ENCODE peak calls at places on chromosomes 13 and 19, in five cellular contexts. D is AG10803, U is AG09309, P is PC-3, J is neural progenitor cell. I is an unnamed sample.

GRCh38 chr13:77779461-77780272 is 82.2 kb downstream of the SLAIN1 start:
- DNase-seq in D (peak), U (peak), P (peak), J (peak), I (peak)

GRCh38 chr19:38429055-38429810 is 3.2 kb upstream of the RASGRP4 start:
- DNase-seq in D (no peak), U (no peak), P (no peak), J (no peak), I (no peak)

GRCh38 chr19:33465834-33466233 is 55.8 kb downstream of the PEPD start:
- DNase-seq in D (no peak), U (no peak), P (no peak), J (no peak), I (no peak)

GRCh38 chr19:51702103-51702753 is 9.1 kb downstream of the SPACA6 start:
- DNase-seq in D (peak), U (no peak), P (peak), J (peak), I (no peak)

GRCh38 chr13:75279834-75280369 is 202.1 kb downstream of the TBC1D4 start:
- DNase-seq in D (no peak), U (no peak), P (no peak), J (no peak), I (no peak)

GRCh38 chr13:66329988-66330429 is 900.1 kb downstream of the PCDH9 start:
- DNase-seq in D (no peak), U (no peak), P (no peak), J (no peak), I (no peak)

GRCh38 chr13:106104281-106104901 is 431.1 kb downstream of the EFNB2 start:
- DNase-seq in D (peak), U (peak), P (peak), J (peak), I (peak)

GRCh38 chr19:35143231-35143715 is at the start of gene FXYD7:
- DNase-seq in D (no peak), U (no peak), P (no peak), J (peak), I (no peak)

GRCh38 chr13:27043013-27043412 is 128.6 kb downstream of the USP12 start:
- DNase-seq in D (peak), U (peak), P (peak), J (no peak), I (peak)

GRCh38 chr13:50951366-50951765 is 41.8 kb downstream of the RNASEH2B start:
- DNase-seq in D (peak), U (no peak), P (no peak), J (no peak), I (peak)

GRCh38 chr19:15419413-15420025 is 731 bp upstream of the AKAP8L start:
- DNase-seq in D (peak), U (no peak), P (peak), J (no peak), I (no peak)

GRCh38 chr13:21674271-21675009 is 3.6 kb downstream of the FGF9 start:
- DNase-seq in D (no peak), U (no peak), P (no peak), J (peak), I (no peak)

GRCh38 chr19:29478578-29479565 is 46.9 kb upstream of the VSTM2B start:
- DNase-seq in D (peak), U (no peak), P (no peak), J (peak), I (no peak)

GRCh38 chr19:13018037-13018914 is 23.0 kb downstream of the NFIX start:
- DNase-seq in D (peak), U (no peak), P (peak), J (peak), I (no peak)

GRCh38 chr19:51698296-51698695 is 5.2 kb downstream of the SPACA6 start:
- DNase-seq in D (peak), U (no peak), P (no peak), J (no peak), I (no peak)

GRCh38 chr13:34863360-34864135 is 78.5 kb upstream of the NBEA start:
- DNase-seq in D (peak), U (peak), P (peak), J (no peak), I (peak)

GRCh38 chr19:19546751-19547162 is 8.7 kb downstream of the CILP2 start:
- DNase-seq in D (no peak), U (no peak), P (no peak), J (no peak), I (no peak)

GRCh38 chr19:18160792-18161690 is 8.1 kb downstream of the PIK3R2 start:
- DNase-seq in D (peak), U (no peak), P (peak), J (peak), I (no peak)

GRCh38 chr19:54462072-54462712 is 1.4 kb downstream of the LENG9 start:
- DNase-seq in D (no peak), U (no peak), P (no peak), J (no peak), I (no peak)

GRCh38 chr19:35155441-35155840 is 906 bp downstream of the FXYD5 start:
- DNase-seq in D (no peak), U (no peak), P (no peak), J (no peak), I (no peak)

GRCh38 chr19:12872941-12873890 is 8.0 kb downstream of the DNASE2 start:
- DNase-seq in D (peak), U (no peak), P (peak), J (peak), I (no peak)

GRCh38 chr13:21420706-21421105 is 38.4 kb downstream of the ZDHHC20 start:
- DNase-seq in D (peak), U (no peak), P (peak), J (no peak), I (no peak)

GRCh38 chr19:8261881-8262280 is 46.3 kb downstream of the CD320 start:
- DNase-seq in D (no peak), U (no peak), P (no peak), J (no peak), I (no peak)

GRCh38 chr19:56091066-56091490 is 30.0 kb downstream of the ZNF787 start:
- DNase-seq in D (peak), U (no peak), P (peak), J (no peak), I (no peak)

GRCh38 chr19:44260343-44260681 is 626 bp downstream of the ZNF233 start:
- DNase-seq in D (no peak), U (no peak), P (no peak), J (peak), I (no peak)

GRCh38 chr19:926595-927043 is 784 bp downstream of the ARID3A start:
- DNase-seq in D (no peak), U (no peak), P (peak), J (peak), I (no peak)

GRCh38 chr13:114128624-114129522 is 3.5 kb downstream of the RASA3 start:
- DNase-seq in D (peak), U (peak), P (peak), J (no peak), I (no peak)

GRCh38 chr13:113664751-113665581 is 2.1 kb upstream of the GRK1 start:
- DNase-seq in D (no peak), U (no peak), P (no peak), J (no peak), I (no peak)

GRCh38 chr19:33460221-33460908 is 61.2 kb downstream of the PEPD start:
- DNase-seq in D (no peak), U (no peak), P (no peak), J (no peak), I (no peak)

GRCh38 chr19:35251456-35251855 is 2.7 kb downstream of the LSR start:
- DNase-seq in D (no peak), U (no peak), P (no peak), J (no peak), I (no peak)

GRCh38 chr13:76438050-76438449 is 448.2 kb downstream of the KCTD12 start:
- DNase-seq in D (no peak), U (no peak), P (peak), J (no peak), I (no peak)

GRCh38 chr13:51760592-51760991 is 43.4 kb downstream of the DHRS12 start:
- DNase-seq in D (no peak), U (no peak), P (no peak), J (no peak), I (no peak)

GRCh38 chr13:52974711-52975110 is 53.9 kb upstream of the OLFM4 start:
- DNase-seq in D (no peak), U (no peak), P (no peak), J (no peak), I (no peak)

GRCh38 chr13:75432045-75432444 is 49.9 kb downstream of the TBC1D4 start:
- DNase-seq in D (peak), U (no peak), P (no peak), J (no peak), I (no peak)

GRCh38 chr13:75196112-75196855 is 285.7 kb downstream of the TBC1D4 start:
- DNase-seq in D (peak), U (no peak), P (no peak), J (no peak), I (no peak)

GRCh38 chr19:2111886-2112285 is 15.2 kb downstream of the IZUMO4 start:
- DNase-seq in D (no peak), U (no peak), P (no peak), J (no peak), I (no peak)
- H3K4me3 ChIP-seq in D (no peak), U (no peak), P (no peak), J (no peak), I (no peak)

DNA sequence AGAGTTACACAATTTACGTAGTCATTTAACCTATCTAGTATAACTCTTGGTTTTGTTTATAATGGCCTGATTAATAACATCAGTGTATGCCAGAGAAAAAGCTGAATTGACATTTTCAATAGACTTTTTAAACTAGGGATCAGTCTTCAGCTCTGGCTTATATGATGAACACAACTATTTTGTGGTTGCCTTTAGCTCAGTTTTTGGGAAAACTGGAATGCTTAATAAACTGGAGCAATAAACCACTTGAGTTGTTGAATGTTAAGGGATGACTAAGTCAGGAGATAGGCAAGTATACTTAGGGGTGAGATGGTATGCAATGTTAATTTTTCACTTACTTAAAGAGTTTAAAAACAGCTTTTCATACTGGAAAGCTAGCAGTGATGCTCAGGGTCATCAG is 2.3 kb downstream of the NDFIP2 start:
- DNase-seq in D (peak), U (peak), P (peak), J (no peak), I (peak)
- TF ChIP-seq CTCF in D (no peak), U (no peak), P (no peak), J (no peak), I (no peak)

GRCh38 chr19:3095375-3096191 is 1.4 kb downstream of the GNA11 start:
- DNase-seq in D (no peak), U (no peak), P (peak), J (peak), I (no peak)
- H3K4me3 ChIP-seq in D (peak), U (peak), P (peak), J (peak), I (peak)

DNA sequence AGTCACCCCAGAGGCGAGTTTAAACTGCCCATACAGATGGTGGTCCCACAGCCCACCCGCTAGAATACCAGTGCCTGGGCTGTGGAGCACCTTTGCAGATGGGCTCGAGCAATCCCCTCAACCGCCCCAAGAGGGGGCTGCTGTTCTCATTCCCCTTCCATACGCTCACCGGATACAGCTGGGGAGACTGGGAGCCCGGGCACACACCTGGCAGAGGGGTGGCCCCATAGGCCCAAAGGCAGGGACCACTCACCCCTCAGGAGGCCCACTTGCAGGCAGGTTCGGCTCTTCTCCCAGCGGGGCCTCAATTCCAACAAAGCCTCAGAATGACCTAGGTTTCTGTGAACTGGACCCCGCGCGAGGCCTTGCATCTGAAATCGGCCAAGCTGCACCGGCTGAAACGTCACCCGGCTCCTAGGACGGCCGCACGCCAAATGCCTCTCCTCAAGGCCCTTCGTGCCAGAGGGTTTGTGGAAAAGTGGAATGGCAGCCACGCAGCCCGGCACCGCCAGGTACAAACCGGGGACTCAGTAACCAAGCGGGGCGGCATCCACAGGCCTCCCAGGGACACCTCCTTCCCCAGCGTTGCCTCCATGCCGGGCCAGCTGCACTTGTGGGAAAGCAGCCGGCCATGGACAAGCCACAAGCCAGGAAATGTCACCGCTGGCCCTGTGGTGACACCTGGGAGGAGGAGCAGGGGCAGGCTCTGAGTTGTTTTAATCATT is 18.7 kb downstream of the MLLT1 start:
- DNase-seq in D (no peak), U (no peak), P (peak), J (peak), I (no peak)
- TF ChIP-seq CTCF in D (peak), U (peak), P (peak), J (peak), I (peak)

DNA sequence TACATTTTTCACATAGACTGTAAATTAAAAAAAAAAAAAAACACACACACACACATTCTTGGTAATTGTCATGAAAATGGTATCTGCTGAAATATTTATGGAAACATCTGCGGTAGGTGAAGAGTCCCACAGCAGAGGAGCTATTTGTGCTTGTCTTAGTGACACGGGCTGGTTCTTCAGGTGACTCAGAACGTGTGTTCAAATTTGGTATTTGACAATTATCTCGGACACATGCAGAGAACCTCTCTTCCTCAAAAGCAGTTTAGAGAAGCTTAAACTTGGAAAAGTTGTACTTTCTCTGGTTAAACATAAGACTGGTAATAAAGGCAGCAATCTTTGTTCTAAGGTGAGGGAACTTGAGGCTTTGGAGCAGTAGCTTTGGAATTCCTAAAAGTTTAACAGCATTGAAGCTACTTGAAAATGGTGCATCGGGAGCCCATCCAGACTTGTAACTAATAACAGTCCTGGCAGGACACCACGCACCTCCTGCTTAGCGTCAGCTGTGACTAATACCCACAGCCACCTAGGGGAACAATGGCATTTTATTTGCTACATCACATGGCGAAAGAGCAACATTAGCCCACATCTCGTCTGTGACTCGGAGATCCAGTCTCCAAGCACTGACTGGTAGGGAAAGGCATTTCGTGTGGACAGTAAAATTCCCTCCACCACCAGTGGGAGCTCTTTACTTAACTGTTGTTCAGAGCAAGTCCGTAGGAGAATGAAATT is 1505.1 kb upstream of the SLC10A2 start:
- DNase-seq in D (peak), U (no peak), P (peak), J (peak), I (peak)
- H3K4me3 ChIP-seq in D (no peak), U (no peak), P (peak), J (no peak), I (peak)

I was measured in AG04449.